ENCODE peak calls at places on chromosomes 7 and 10, in seven cellular contexts. One of them, this sample, is unnamed.

GRCh38 chr7:148914208-148914777 is 30.2 kb upstream of the EZH2 start:
- DNase-seq in neural progenitor cell: no peak
- DNase-seq in hepatocyte: peak
- DNase-seq in neuronal stem cell: no peak
- DNase-seq in sigmoid colon: no peak
- DNase-seq in GM23248: peak
- DNase-seq in cardiac muscle cell: no peak
- DNase-seq in this sample: peak

GRCh38 chr10:68992721-68993440 is 4.3 kb downstream of the KIFBP start:
- DNase-seq in hepatocyte: peak
- DNase-seq in sigmoid colon: peak
- DNase-seq in cardiac muscle cell: peak
- DNase-seq in GM23248: peak
- DNase-seq in neuronal stem cell: no peak
- DNase-seq in neural progenitor cell: no peak
- DNase-seq in this sample: peak

GRCh38 chr7:6198687-6199595 is 73.5 kb downstream of the CYTH3 start:
- DNase-seq in neural progenitor cell: peak
- DNase-seq in hepatocyte: no peak
- DNase-seq in sigmoid colon: no peak
- DNase-seq in cardiac muscle cell: no peak
- DNase-seq in neuronal stem cell: no peak
- DNase-seq in GM23248: no peak
- DNase-seq in this sample: no peak

GRCh38 chr10:104267721-104268690 is 978 bp upstream of the GSTO2 start:
- DNase-seq in cardiac muscle cell: no peak
- DNase-seq in GM23248: no peak
- DNase-seq in sigmoid colon: no peak
- DNase-seq in neuronal stem cell: no peak
- DNase-seq in hepatocyte: no peak
- DNase-seq in neural progenitor cell: no peak
- DNase-seq in this sample: no peak

GRCh38 chr10:127990846-127991542 is 84.1 kb downstream of the PTPRE start:
- DNase-seq in cardiac muscle cell: no peak
- DNase-seq in neuronal stem cell: no peak
- DNase-seq in GM23248: peak
- DNase-seq in neural progenitor cell: no peak
- DNase-seq in sigmoid colon: peak
- DNase-seq in hepatocyte: peak
- DNase-seq in this sample: peak

GRCh38 chr10:33095867-33096479 is 137.9 kb upstream of the ITGB1 start:
- DNase-seq in cardiac muscle cell: no peak
- DNase-seq in neural progenitor cell: no peak
- DNase-seq in sigmoid colon: no peak
- DNase-seq in GM23248: no peak
- DNase-seq in neuronal stem cell: no peak
- DNase-seq in hepatocyte: no peak
- DNase-seq in this sample: no peak

GRCh38 chr7:116327751-116328150 is 117.4 kb downstream of the TES start:
- DNase-seq in GM23248: peak
- DNase-seq in cardiac muscle cell: no peak
- DNase-seq in sigmoid colon: no peak
- DNase-seq in hepatocyte: no peak
- DNase-seq in neural progenitor cell: no peak
- DNase-seq in neuronal stem cell: no peak
- DNase-seq in this sample: peak

GRCh38 chr7:39248693-39249090 is 271.0 kb downstream of the POU6F2 start:
- DNase-seq in hepatocyte: no peak
- DNase-seq in sigmoid colon: no peak
- DNase-seq in neuronal stem cell: no peak
- DNase-seq in neural progenitor cell: peak
- DNase-seq in cardiac muscle cell: no peak
- DNase-seq in GM23248: no peak
- DNase-seq in this sample: no peak

GRCh38 chr10:20890491-20891337 is 6.4 kb downstream of the NEBL start:
- DNase-seq in sigmoid colon: no peak
- DNase-seq in GM23248: peak
- DNase-seq in hepatocyte: no peak
- DNase-seq in cardiac muscle cell: no peak
- DNase-seq in neuronal stem cell: no peak
- DNase-seq in neural progenitor cell: no peak
- DNase-seq in this sample: peak

GRCh38 chr10:86955501-86956194 is 1.8 kb downstream of the MMRN2 start:
- DNase-seq in GM23248: no peak
- DNase-seq in hepatocyte: no peak
- DNase-seq in cardiac muscle cell: no peak
- DNase-seq in sigmoid colon: no peak
- DNase-seq in neural progenitor cell: no peak
- DNase-seq in neuronal stem cell: no peak
- DNase-seq in this sample: no peak

GRCh38 chr10:127762925-127763324 is 25.9 kb downstream of the FOXI2 start:
- DNase-seq in cardiac muscle cell: no peak
- DNase-seq in neuronal stem cell: no peak
- DNase-seq in hepatocyte: no peak
- DNase-seq in neural progenitor cell: peak
- DNase-seq in sigmoid colon: no peak
- DNase-seq in GM23248: no peak
- DNase-seq in this sample: no peak

GRCh38 chr7:7330997-7331396 is 148.7 kb downstream of the C1GALT1 start:
- DNase-seq in neuronal stem cell: no peak
- DNase-seq in cardiac muscle cell: no peak
- DNase-seq in neural progenitor cell: peak
- DNase-seq in sigmoid colon: no peak
- DNase-seq in hepatocyte: no peak
- DNase-seq in GM23248: no peak
- DNase-seq in this sample: no peak

GRCh38 chr10:3780056-3780765 is 4.8 kb downstream of the KLF6 start:
- DNase-seq in neural progenitor cell: no peak
- DNase-seq in GM23248: peak
- DNase-seq in sigmoid colon: no peak
- DNase-seq in cardiac muscle cell: no peak
- DNase-seq in neuronal stem cell: no peak
- DNase-seq in hepatocyte: no peak
- DNase-seq in this sample: peak

GRCh38 chr7:119572541-119572940 is 700.4 kb upstream of the KCND2 start:
- DNase-seq in neural progenitor cell: no peak
- DNase-seq in GM23248: no peak
- DNase-seq in sigmoid colon: no peak
- DNase-seq in cardiac muscle cell: no peak
- DNase-seq in hepatocyte: no peak
- DNase-seq in neuronal stem cell: no peak
- DNase-seq in this sample: no peak

GRCh38 chr10:94205370-94205930 is 157.3 kb downstream of the NOC3L start:
- DNase-seq in neural progenitor cell: no peak
- DNase-seq in sigmoid colon: no peak
- DNase-seq in neuronal stem cell: no peak
- DNase-seq in GM23248: peak
- DNase-seq in cardiac muscle cell: no peak
- DNase-seq in hepatocyte: no peak
- DNase-seq in this sample: peak

GRCh38 chr7:42978496-42978895 is 46.3 kb downstream of the MRPL32 start:
- DNase-seq in neural progenitor cell: no peak
- DNase-seq in cardiac muscle cell: no peak
- DNase-seq in GM23248: no peak
- DNase-seq in neuronal stem cell: no peak
- DNase-seq in sigmoid colon: no peak
- DNase-seq in hepatocyte: no peak
- DNase-seq in this sample: no peak

GRCh38 chr7:28409716-28410627 is 2.3 kb upstream of the CREB5 start:
- DNase-seq in GM23248: peak
- DNase-seq in neuronal stem cell: peak
- DNase-seq in cardiac muscle cell: peak
- DNase-seq in hepatocyte: peak
- DNase-seq in neural progenitor cell: peak
- DNase-seq in sigmoid colon: peak
- DNase-seq in this sample: peak

GRCh38 chr10:8049874-8050560 is 4.5 kb upstream of the GATA3 start:
- DNase-seq in hepatocyte: peak
- DNase-seq in sigmoid colon: no peak
- DNase-seq in neural progenitor cell: peak
- DNase-seq in neuronal stem cell: peak
- DNase-seq in cardiac muscle cell: no peak
- DNase-seq in GM23248: no peak
- DNase-seq in this sample: no peak

GRCh38 chr7:1857487-1858425 is 187.7 kb downstream of the ELFN1 start:
- DNase-seq in sigmoid colon: peak
- DNase-seq in neuronal stem cell: no peak
- DNase-seq in hepatocyte: no peak
- DNase-seq in GM23248: no peak
- DNase-seq in neural progenitor cell: no peak
- DNase-seq in cardiac muscle cell: no peak
- DNase-seq in this sample: no peak

GRCh38 chr10:71068811-71069411 is 143.5 kb upstream of the UNC5B start:
- DNase-seq in sigmoid colon: no peak
- DNase-seq in neuronal stem cell: no peak
- DNase-seq in hepatocyte: no peak
- DNase-seq in neural progenitor cell: peak
- DNase-seq in GM23248: peak
- DNase-seq in cardiac muscle cell: no peak
- DNase-seq in this sample: peak

GRCh38 chr10:123599366-123599849 is 66.7 kb upstream of the GPR26 start:
- DNase-seq in neuronal stem cell: no peak
- DNase-seq in GM23248: no peak
- DNase-seq in sigmoid colon: no peak
- DNase-seq in neural progenitor cell: no peak
- DNase-seq in cardiac muscle cell: no peak
- DNase-seq in hepatocyte: no peak
- DNase-seq in this sample: no peak

GRCh38 chr10:123606955-123607354 is 59.2 kb upstream of the GPR26 start:
- DNase-seq in GM23248: no peak
- DNase-seq in sigmoid colon: no peak
- DNase-seq in cardiac muscle cell: no peak
- DNase-seq in neuronal stem cell: no peak
- DNase-seq in neural progenitor cell: no peak
- DNase-seq in hepatocyte: no peak
- DNase-seq in this sample: no peak

GRCh38 chr10:123606006-123606405 is 60.1 kb upstream of the GPR26 start:
- DNase-seq in neural progenitor cell: no peak
- DNase-seq in sigmoid colon: no peak
- DNase-seq in hepatocyte: no peak
- DNase-seq in cardiac muscle cell: no peak
- DNase-seq in GM23248: no peak
- DNase-seq in neuronal stem cell: no peak
- DNase-seq in this sample: no peak

GRCh38 chr10:123600177-123600576 is 66.0 kb upstream of the GPR26 start:
- DNase-seq in GM23248: no peak
- DNase-seq in neural progenitor cell: no peak
- DNase-seq in hepatocyte: no peak
- DNase-seq in sigmoid colon: no peak
- DNase-seq in cardiac muscle cell: no peak
- DNase-seq in neuronal stem cell: no peak
- DNase-seq in this sample: no peak

GRCh38 chr10:123603130-123603529 is 63.0 kb upstream of the GPR26 start:
- DNase-seq in sigmoid colon: no peak
- DNase-seq in neural progenitor cell: no peak
- DNase-seq in GM23248: no peak
- DNase-seq in neuronal stem cell: no peak
- DNase-seq in hepatocyte: no peak
- DNase-seq in cardiac muscle cell: no peak
- DNase-seq in this sample: no peak
- H3K27ac ChIP-seq in sigmoid colon: no peak
- H3K27ac ChIP-seq in neural progenitor cell: no peak
- H3K27ac ChIP-seq in GM23248: no peak
- H3K27ac ChIP-seq in neuronal stem cell: no peak
- H3K27ac ChIP-seq in hepatocyte: no peak
- H3K27ac ChIP-seq in cardiac muscle cell: no peak
- H3K27ac ChIP-seq in this sample: no peak

GRCh38 chr7:129741743-129742213 is 130.3 kb downstream of the NRF1 start:
- DNase-seq in neural progenitor cell: peak
- DNase-seq in hepatocyte: peak
- DNase-seq in neuronal stem cell: no peak
- DNase-seq in GM23248: no peak
- DNase-seq in cardiac muscle cell: no peak
- DNase-seq in sigmoid colon: no peak
- DNase-seq in this sample: no peak
- H3K27ac ChIP-seq in neural progenitor cell: no peak
- H3K27ac ChIP-seq in hepatocyte: no peak
- H3K27ac ChIP-seq in neuronal stem cell: peak
- H3K27ac ChIP-seq in GM23248: no peak
- H3K27ac ChIP-seq in cardiac muscle cell: peak
- H3K27ac ChIP-seq in sigmoid colon: no peak
- H3K27ac ChIP-seq in this sample: no peak

GRCh38 chr10:102001435-102002068 is 54.4 kb downstream of the ARMH3 start:
- DNase-seq in hepatocyte: no peak
- DNase-seq in cardiac muscle cell: peak
- DNase-seq in GM23248: no peak
- DNase-seq in sigmoid colon: no peak
- DNase-seq in neural progenitor cell: peak
- DNase-seq in neuronal stem cell: no peak
- DNase-seq in this sample: no peak
- H3K27ac ChIP-seq in hepatocyte: no peak
- H3K27ac ChIP-seq in cardiac muscle cell: peak
- H3K27ac ChIP-seq in GM23248: no peak
- H3K27ac ChIP-seq in sigmoid colon: no peak
- H3K27ac ChIP-seq in neural progenitor cell: peak
- H3K27ac ChIP-seq in neuronal stem cell: no peak
- H3K27ac ChIP-seq in this sample: no peak

DNA sequence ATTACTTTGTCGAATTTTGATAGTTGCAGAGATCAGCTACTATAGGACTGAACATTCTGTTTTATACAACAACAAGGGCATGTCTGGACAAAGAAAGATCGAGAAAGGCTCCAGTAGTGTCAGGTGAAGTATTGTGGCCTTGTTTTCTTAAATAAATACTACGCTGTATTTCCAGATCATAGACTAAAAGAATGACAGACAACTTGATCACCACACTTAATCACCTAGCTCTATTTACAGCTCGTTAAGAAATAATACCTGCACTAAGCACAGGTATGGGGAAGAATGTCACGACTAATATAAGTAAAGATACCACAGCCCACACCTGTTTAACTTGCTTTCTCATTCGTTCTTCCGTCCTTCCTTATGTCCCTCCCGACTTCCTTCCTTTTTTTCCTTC is 269.2 kb downstream of the HGF start:
- DNase-seq in neural progenitor cell: no peak
- DNase-seq in GM23248: no peak
- DNase-seq in neuronal stem cell: no peak
- DNase-seq in hepatocyte: no peak
- DNase-seq in cardiac muscle cell: no peak
- DNase-seq in sigmoid colon: no peak
- DNase-seq in this sample: no peak
- H3K27ac ChIP-seq in neural progenitor cell: no peak
- H3K27ac ChIP-seq in GM23248: no peak
- H3K27ac ChIP-seq in neuronal stem cell: no peak
- H3K27ac ChIP-seq in hepatocyte: no peak
- H3K27ac ChIP-seq in cardiac muscle cell: no peak
- H3K27ac ChIP-seq in sigmoid colon: peak
- H3K27ac ChIP-seq in this sample: no peak

DNA sequence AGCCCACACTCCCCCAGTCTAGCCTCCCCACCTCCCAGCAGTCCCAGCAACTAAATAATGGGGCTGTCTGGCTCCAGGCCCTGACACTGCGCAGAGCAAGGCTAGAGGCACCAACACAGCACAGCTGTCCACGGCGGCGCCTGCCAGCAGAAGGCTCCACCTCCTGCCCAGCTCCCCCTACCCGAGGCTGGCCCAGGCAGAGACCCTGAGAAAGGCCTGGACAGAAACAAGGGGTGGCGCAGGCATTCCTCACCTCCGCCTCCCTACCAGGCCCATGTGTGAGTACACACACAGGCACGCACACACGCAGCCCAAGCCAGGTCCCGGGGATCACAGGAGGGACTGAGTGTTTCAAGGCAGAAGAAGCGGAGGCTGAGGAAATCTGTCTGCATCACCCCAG is 6.0 kb downstream of the KCNH2 start:
- DNase-seq in sigmoid colon: peak
- DNase-seq in neuronal stem cell: no peak
- DNase-seq in GM23248: no peak
- DNase-seq in neural progenitor cell: peak
- DNase-seq in hepatocyte: no peak
- DNase-seq in cardiac muscle cell: no peak
- DNase-seq in this sample: peak
- H3K27ac ChIP-seq in sigmoid colon: peak
- H3K27ac ChIP-seq in neuronal stem cell: peak
- H3K27ac ChIP-seq in GM23248: no peak
- H3K27ac ChIP-seq in neural progenitor cell: no peak
- H3K27ac ChIP-seq in hepatocyte: peak
- H3K27ac ChIP-seq in cardiac muscle cell: peak
- H3K27ac ChIP-seq in this sample: no peak

This sample was measured in fibroblast of lung.